ENCODE peak calls at places on chromosomes 6 and 20, in four cellular contexts. One of them, this sample, is unnamed.

GRCh38 chr20:24657211-24657610 is 187.8 kb downstream of the SYNDIG1 start:
- DNase-seq in mammary epithelial cell: no peak
- DNase-seq in fibroblast of mammary gland: peak; percentile 60
- DNase-seq in ovary: peak; percentile 30
- DNase-seq in this sample: peak; percentile 17

GRCh38 chr6:5501837-5502236 is 240.5 kb downstream of the FARS2 start:
- DNase-seq in mammary epithelial cell: no peak
- DNase-seq in fibroblast of mammary gland: no peak
- DNase-seq in ovary: no peak
- DNase-seq in this sample: no peak

GRCh38 chr20:10927011-10927583 is 253.3 kb upstream of the JAG1 start:
- DNase-seq in mammary epithelial cell: no peak
- DNase-seq in fibroblast of mammary gland: no peak
- DNase-seq in ovary: no peak
- DNase-seq in this sample: no peak

GRCh38 chr6:143600821-143601220 is 76.9 kb upstream of the PHACTR2 start:
- DNase-seq in mammary epithelial cell: no peak
- DNase-seq in fibroblast of mammary gland: no peak
- DNase-seq in ovary: no peak
- DNase-seq in this sample: no peak

GRCh38 chr6:82408952-82409421 is 45.4 kb downstream of the TPBG start:
- DNase-seq in mammary epithelial cell: peak; percentile 91
- DNase-seq in fibroblast of mammary gland: peak; percentile 83
- DNase-seq in ovary: no peak
- DNase-seq in this sample: peak; percentile 90

GRCh38 chr6:118968416-118968815 is 33.5 kb upstream of the MCM9 start:
- DNase-seq in mammary epithelial cell: peak; percentile 4
- DNase-seq in fibroblast of mammary gland: peak; percentile 46
- DNase-seq in ovary: no peak
- DNase-seq in this sample: peak; percentile 47

GRCh38 chr6:89979473-89980119 is 85.3 kb downstream of the GJA10 start:
- DNase-seq in mammary epithelial cell: no peak
- DNase-seq in fibroblast of mammary gland: no peak
- DNase-seq in ovary: no peak
- DNase-seq in this sample: no peak

GRCh38 chr6:42141603-42142117 is 760 bp downstream of the C6orf132 start:
- DNase-seq in mammary epithelial cell: peak; percentile 37
- DNase-seq in fibroblast of mammary gland: no peak
- DNase-seq in ovary: no peak
- DNase-seq in this sample: peak; percentile 38

GRCh38 chr20:10857362-10858070 is 183.7 kb upstream of the JAG1 start:
- DNase-seq in mammary epithelial cell: peak; percentile 32
- DNase-seq in fibroblast of mammary gland: peak; percentile 88
- DNase-seq in ovary: no peak
- DNase-seq in this sample: peak; percentile 93

GRCh38 chr6:5905431-5906339 is 101.0 kb downstream of the NRN1 start:
- DNase-seq in mammary epithelial cell: peak; percentile 84
- DNase-seq in fibroblast of mammary gland: peak; percentile 97
- DNase-seq in ovary: no peak
- DNase-seq in this sample: peak; percentile 78

GRCh38 chr20:48777821-48778220 is 50.0 kb downstream of the PREX1 start:
- DNase-seq in mammary epithelial cell: no peak
- DNase-seq in fibroblast of mammary gland: no peak
- DNase-seq in ovary: no peak
- DNase-seq in this sample: no peak

GRCh38 chr6:105272783-105273182 is 93.0 kb upstream of the POPDC3 start:
- DNase-seq in mammary epithelial cell: no peak
- DNase-seq in fibroblast of mammary gland: peak; percentile 16
- DNase-seq in ovary: no peak
- DNase-seq in this sample: peak; percentile 15

GRCh38 chr6:17015551-17016381 is 86.1 kb upstream of the STMND1 start:
- DNase-seq in mammary epithelial cell: no peak
- DNase-seq in fibroblast of mammary gland: no peak
- DNase-seq in ovary: no peak
- DNase-seq in this sample: no peak

GRCh38 chr20:50303573-50304500 is 113.2 kb downstream of the CEBPB start:
- DNase-seq in mammary epithelial cell: no peak
- DNase-seq in fibroblast of mammary gland: peak; percentile 96
- DNase-seq in ovary: peak; percentile 93
- DNase-seq in this sample: peak; percentile 61

GRCh38 chr6:38117281-38117680 is 297.8 kb downstream of the ZFAND3 start:
- DNase-seq in mammary epithelial cell: peak; percentile 69
- DNase-seq in fibroblast of mammary gland: peak; percentile 48
- DNase-seq in ovary: no peak
- DNase-seq in this sample: no peak

GRCh38 chr6:143896096-143896880 is 32.0 kb downstream of the ZC2HC1B start:
- DNase-seq in mammary epithelial cell: peak; percentile 31
- DNase-seq in fibroblast of mammary gland: no peak
- DNase-seq in ovary: no peak
- DNase-seq in this sample: no peak

GRCh38 chr6:47414517-47415167 is 62.9 kb upstream of the CD2AP start:
- DNase-seq in mammary epithelial cell: peak; percentile 50
- DNase-seq in fibroblast of mammary gland: peak; percentile 11
- DNase-seq in ovary: no peak
- DNase-seq in this sample: peak; percentile 37

GRCh38 chr6:133973109-133973971 is 20.3 kb downstream of the TBPL1 start:
- DNase-seq in mammary epithelial cell: peak; percentile 31
- DNase-seq in fibroblast of mammary gland: peak; percentile 70
- DNase-seq in ovary: no peak
- DNase-seq in this sample: peak; percentile 67

GRCh38 chr20:3652646-3653596 is 10.3 kb downstream of the GFRA4 start:
- DNase-seq in mammary epithelial cell: no peak
- DNase-seq in fibroblast of mammary gland: no peak
- DNase-seq in ovary: no peak
- DNase-seq in this sample: no peak

GRCh38 chr20:61162506-61162905 is 89.6 kb upstream of the CDH4 start:
- DNase-seq in mammary epithelial cell: no peak
- DNase-seq in fibroblast of mammary gland: no peak
- DNase-seq in ovary: no peak
- DNase-seq in this sample: no peak

GRCh38 chr20:35904982-35905663 is 49.2 kb downstream of the SCAND1 start:
- DNase-seq in mammary epithelial cell: no peak
- DNase-seq in fibroblast of mammary gland: no peak
- DNase-seq in ovary: no peak
- DNase-seq in this sample: no peak

GRCh38 chr20:11846131-11846530 is 71.6 kb upstream of the BTBD3 start:
- DNase-seq in mammary epithelial cell: no peak
- DNase-seq in fibroblast of mammary gland: no peak
- DNase-seq in ovary: no peak
- DNase-seq in this sample: no peak

GRCh38 chr6:33081098-33081824 is 5.5 kb downstream of the HLA-DPB1 start:
- DNase-seq in mammary epithelial cell: no peak
- DNase-seq in fibroblast of mammary gland: no peak
- DNase-seq in ovary: no peak
- DNase-seq in this sample: no peak

GRCh38 chr6:116158641-116159040 is 32.7 kb upstream of the COL10A1 start:
- DNase-seq in mammary epithelial cell: no peak
- DNase-seq in fibroblast of mammary gland: peak; percentile 73
- DNase-seq in ovary: no peak
- DNase-seq in this sample: no peak

GRCh38 chr6:128465368-128466343 is 54.7 kb downstream of the PTPRK start:
- DNase-seq in mammary epithelial cell: no peak
- DNase-seq in fibroblast of mammary gland: peak; percentile 19
- DNase-seq in ovary: no peak
- DNase-seq in this sample: no peak

GRCh38 chr6:45073771-45074170 is 254.4 kb upstream of the RUNX2 start:
- DNase-seq in mammary epithelial cell: peak; percentile 55
- DNase-seq in fibroblast of mammary gland: peak; percentile 61
- DNase-seq in ovary: no peak
- DNase-seq in this sample: no peak

GRCh38 chr20:50136822-50137599 is 16.5 kb downstream of the PEDS1 start:
- DNase-seq in mammary epithelial cell: peak; percentile 61
- DNase-seq in fibroblast of mammary gland: peak; percentile 87
- DNase-seq in ovary: no peak
- DNase-seq in this sample: peak; percentile 41

GRCh38 chr20:50343490-50344179 is 153.0 kb downstream of the CEBPB start:
- DNase-seq in mammary epithelial cell: no peak
- DNase-seq in fibroblast of mammary gland: no peak
- DNase-seq in ovary: no peak
- DNase-seq in this sample: no peak

GRCh38 chr6:15874821-15875220 is 212.0 kb upstream of the DTNBP1 start:
- DNase-seq in mammary epithelial cell: peak; percentile 56
- DNase-seq in fibroblast of mammary gland: peak; percentile 53
- DNase-seq in ovary: no peak
- DNase-seq in this sample: no peak

GRCh38 chr6:111586554-111586953 is 19.1 kb downstream of the TRAF3IP2 start:
- DNase-seq in mammary epithelial cell: no peak
- DNase-seq in fibroblast of mammary gland: no peak
- DNase-seq in ovary: no peak
- DNase-seq in this sample: no peak

GRCh38 chr6:33850869-33851541 is 47.2 kb upstream of the MLN start:
- DNase-seq in mammary epithelial cell: no peak
- DNase-seq in fibroblast of mammary gland: no peak
- DNase-seq in ovary: no peak
- DNase-seq in this sample: no peak

GRCh38 chr20:48301189-48301588 is 515.9 kb upstream of the SULF2 start:
- DNase-seq in mammary epithelial cell: no peak
- DNase-seq in fibroblast of mammary gland: no peak
- DNase-seq in ovary: no peak
- DNase-seq in this sample: no peak

GRCh38 chr6:133699986-133700385 is 188.9 kb upstream of the TCF21 start:
- DNase-seq in mammary epithelial cell: no peak
- DNase-seq in fibroblast of mammary gland: peak; percentile 94
- DNase-seq in ovary: no peak
- DNase-seq in this sample: no peak

DNA sequence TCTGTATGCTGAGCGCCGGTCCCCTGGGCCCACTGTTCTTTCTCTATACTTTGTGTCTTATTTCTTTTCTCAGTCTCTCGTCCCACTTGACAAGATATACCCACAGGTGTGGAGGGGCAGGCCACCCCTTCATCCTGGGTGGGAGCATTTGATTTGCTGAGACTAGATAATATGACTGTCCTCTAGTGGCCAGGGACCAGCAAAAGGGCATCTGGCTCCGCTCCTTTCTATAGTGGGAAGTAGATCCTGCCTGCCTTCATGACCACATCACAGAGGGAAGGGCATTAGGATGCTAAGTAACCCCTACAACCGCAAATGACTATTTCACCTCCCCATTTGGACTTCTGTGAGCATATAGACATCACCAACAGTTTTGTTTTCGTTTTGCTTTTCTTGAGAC is 64.5 kb downstream of the TRMT6 start:
- DNase-seq in mammary epithelial cell: no peak
- DNase-seq in fibroblast of mammary gland: no peak
- DNase-seq in ovary: no peak
- DNase-seq in this sample: no peak
- TF ChIP-seq CTCF in mammary epithelial cell: no peak
- TF ChIP-seq CTCF in fibroblast of mammary gland: no peak
- TF ChIP-seq CTCF in ovary: no peak
- TF ChIP-seq CTCF in this sample: no peak

DNA sequence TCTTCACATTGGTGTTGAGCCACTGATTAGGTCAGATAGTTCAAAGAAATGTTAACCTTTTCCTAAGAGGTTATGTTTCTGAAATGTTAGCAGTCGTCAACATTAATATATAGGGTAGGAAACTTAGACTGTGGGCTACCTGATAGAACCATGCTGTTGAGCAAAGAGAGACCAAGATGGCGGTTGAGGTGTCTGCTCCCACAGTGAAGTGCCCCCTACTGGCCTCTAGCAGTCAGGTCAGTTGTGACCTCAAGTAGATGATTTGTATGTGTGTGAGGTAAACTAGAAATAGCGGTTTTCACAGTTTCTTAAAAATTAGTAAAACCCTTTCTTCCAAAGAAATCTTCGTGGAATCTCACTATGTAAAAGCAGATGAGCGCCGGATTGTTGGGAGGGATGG is 40.3 kb downstream of the MTHFD1L start:
- DNase-seq in mammary epithelial cell: no peak
- DNase-seq in fibroblast of mammary gland: no peak
- DNase-seq in ovary: no peak
- DNase-seq in this sample: no peak
- TF ChIP-seq CTCF in mammary epithelial cell: peak; percentile 54
- TF ChIP-seq CTCF in fibroblast of mammary gland: peak; percentile 36
- TF ChIP-seq CTCF in ovary: no peak
- TF ChIP-seq CTCF in this sample: peak; percentile 17

GRCh38 chr6:151430886-151431285 is 21.0 kb downstream of the RMND1 start:
- DNase-seq in mammary epithelial cell: no peak
- DNase-seq in fibroblast of mammary gland: no peak
- DNase-seq in ovary: no peak
- DNase-seq in this sample: no peak
- TF ChIP-seq CTCF in mammary epithelial cell: no peak
- TF ChIP-seq CTCF in fibroblast of mammary gland: no peak
- TF ChIP-seq CTCF in ovary: no peak
- TF ChIP-seq CTCF in this sample: no peak

GRCh38 chr6:56963043-56963442 is 8.1 kb downstream of the BEND6 start:
- DNase-seq in mammary epithelial cell: no peak
- DNase-seq in fibroblast of mammary gland: no peak
- DNase-seq in ovary: no peak
- DNase-seq in this sample: no peak

GRCh38 chr6:56962451-56962850 is 7.5 kb downstream of the BEND6 start:
- DNase-seq in mammary epithelial cell: no peak
- DNase-seq in fibroblast of mammary gland: peak; percentile 44
- DNase-seq in ovary: no peak
- DNase-seq in this sample: no peak

GRCh38 chr6:56959094-56959493 is 4.2 kb downstream of the BEND6 start:
- DNase-seq in mammary epithelial cell: no peak
- DNase-seq in fibroblast of mammary gland: peak; percentile 59
- DNase-seq in ovary: no peak
- DNase-seq in this sample: no peak

GRCh38 chr6:56959938-56960337 is 5.0 kb downstream of the BEND6 start:
- DNase-seq in mammary epithelial cell: peak; percentile 62
- DNase-seq in fibroblast of mammary gland: peak; percentile 86
- DNase-seq in ovary: no peak
- DNase-seq in this sample: peak; percentile 54

DNA sequence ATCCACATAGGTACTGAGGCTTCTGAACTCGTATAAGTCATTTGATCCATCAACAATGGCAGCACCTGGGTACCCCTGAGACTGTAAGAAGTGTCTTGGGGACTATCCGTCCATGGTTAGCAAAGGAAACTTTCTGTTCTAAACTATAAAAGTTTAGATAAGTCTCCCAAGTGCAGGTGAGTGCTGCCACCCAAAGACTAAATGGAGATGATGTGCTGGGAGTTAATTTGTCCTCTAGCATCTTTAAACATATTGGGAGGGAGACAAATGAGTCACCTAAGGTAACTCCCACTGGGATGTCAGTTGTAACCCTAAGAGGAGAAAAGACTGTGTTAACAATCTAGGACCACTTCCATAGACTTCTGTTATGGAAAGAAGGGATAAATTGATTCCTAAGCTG is 6.2 kb downstream of the BEND6 start:
- DNase-seq in mammary epithelial cell: peak; percentile 33
- DNase-seq in fibroblast of mammary gland: peak; percentile 38
- DNase-seq in ovary: no peak
- DNase-seq in this sample: peak; percentile 33
- TF ChIP-seq CTCF in mammary epithelial cell: no peak
- TF ChIP-seq CTCF in fibroblast of mammary gland: no peak
- TF ChIP-seq CTCF in ovary: no peak
- TF ChIP-seq CTCF in this sample: no peak

DNA sequence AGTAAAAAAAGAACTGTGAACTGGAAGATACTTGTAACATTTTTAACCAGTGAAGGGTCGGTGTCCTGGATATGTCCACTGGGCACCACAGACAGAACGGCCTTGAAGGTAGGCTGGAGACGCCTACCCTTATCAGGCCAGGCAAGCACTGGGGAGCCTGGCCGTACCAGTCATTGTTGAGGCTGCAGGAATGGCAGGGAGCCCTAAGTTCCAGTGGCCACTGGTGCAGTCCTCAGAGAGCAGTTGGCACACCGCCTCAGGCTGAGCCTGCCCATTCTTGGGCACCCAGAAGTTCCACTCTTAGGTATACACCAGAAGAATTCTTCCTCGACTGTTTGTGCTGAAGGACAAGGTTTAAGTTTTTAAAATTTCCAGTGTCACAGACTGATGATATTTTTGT is 20.5 kb downstream of the DNAJC5 start:
- DNase-seq in mammary epithelial cell: no peak
- DNase-seq in fibroblast of mammary gland: no peak
- DNase-seq in ovary: no peak
- DNase-seq in this sample: no peak
- TF ChIP-seq CTCF in mammary epithelial cell: no peak
- TF ChIP-seq CTCF in fibroblast of mammary gland: no peak
- TF ChIP-seq CTCF in ovary: no peak
- TF ChIP-seq CTCF in this sample: no peak